ENCODE peak calls at places on chromosomes 7 and 10, in four cellular contexts. F is pancreas, L is IMR-90, Z is tibial artery. C is an unnamed sample.

GRCh38 chr10:13272164-13272571 is 27.7 kb downstream of the PHYH start:
- DNase-seq in F (no peak), L (peak), Z (peak), C (peak)

GRCh38 chr10:4243651-4244050 is 458.6 kb upstream of the KLF6 start:
- DNase-seq in F (no peak), L (peak), Z (peak), C (peak)

GRCh38 chr10:88064608-88065383 is 201.4 kb downstream of the PTEN start:
- DNase-seq in F (no peak), L (peak), Z (peak), C (peak)

GRCh38 chr10:62456611-62457101 is 82.5 kb downstream of the ZNF365 start:
- DNase-seq in F (no peak), L (peak), Z (no peak), C (no peak)

GRCh38 chr10:95605163-95605562 is 44.0 kb upstream of the SORBS1 start:
- DNase-seq in F (no peak), L (no peak), Z (peak), C (peak)

GRCh38 chr10:31479752-31480151 is 160.7 kb downstream of the ZEB1 start:
- DNase-seq in F (no peak), L (peak), Z (no peak), C (peak)

GRCh38 chr10:7853892-7854289 is 35.6 kb downstream of the TAF3 start:
- DNase-seq in F (no peak), L (no peak), Z (no peak), C (no peak)

GRCh38 chr7:16135628-16136027 is 285.7 kb downstream of the CRPPA start:
- DNase-seq in F (no peak), L (no peak), Z (no peak), C (no peak)

GRCh38 chr10:117174439-117175214 is 22.7 kb upstream of the KCNK18 start:
- DNase-seq in F (peak), L (peak), Z (peak), C (peak)

GRCh38 chr7:94671444-94672235 is 15.7 kb upstream of the SGCE start:
- DNase-seq in F (no peak), L (no peak), Z (no peak), C (no peak)

GRCh38 chr10:11162828-11163599 is 145.3 kb downstream of the CELF2 start:
- DNase-seq in F (peak), L (no peak), Z (peak), C (peak)

GRCh38 chr7:129607471-129608120 is 3.9 kb upstream of the NRF1 start:
- DNase-seq in F (no peak), L (no peak), Z (no peak), C (peak)

GRCh38 chr7:79281406-79281805 is 172.1 kb downstream of the MAGI2 start:
- DNase-seq in F (no peak), L (no peak), Z (no peak), C (peak)

GRCh38 chr10:14624600-14624999 is 150.1 kb downstream of the FAM107B start:
- DNase-seq in F (no peak), L (no peak), Z (no peak), C (no peak)

GRCh38 chr10:109676703-109677102 is 246.6 kb downstream of the XPNPEP1 start:
- DNase-seq in F (no peak), L (no peak), Z (no peak), C (no peak)

GRCh38 chr7:2210551-2211258 is 22.0 kb downstream of the MAD1L1 start:
- DNase-seq in F (no peak), L (no peak), Z (no peak), C (no peak)

GRCh38 chr10:95755511-95756004 is 405 bp upstream of the ENTPD1 start:
- DNase-seq in F (peak), L (no peak), Z (peak), C (peak)

GRCh38 chr7:135763261-135763660 is 14.6 kb upstream of the FAM180A start:
- DNase-seq in F (no peak), L (peak), Z (no peak), C (no peak)

GRCh38 chr7:127807340-127807739 is 155.3 kb downstream of the SND1 start:
- DNase-seq in F (no peak), L (no peak), Z (no peak), C (no peak)

GRCh38 chr10:116742367-116743265 is at the start of gene HSPA12A:
- DNase-seq in F (peak), L (peak), Z (peak), C (peak)

GRCh38 chr7:149690688-149691446 is 82.5 kb downstream of the ZNF467 start:
- DNase-seq in F (no peak), L (peak), Z (no peak), C (peak)

GRCh38 chr7:105084581-105084980 is 70.6 kb downstream of the KMT2E start:
- DNase-seq in F (no peak), L (no peak), Z (no peak), C (no peak)

GRCh38 chr7:70178787-70179186 is 580.5 kb downstream of the AUTS2 start:
- DNase-seq in F (no peak), L (no peak), Z (no peak), C (no peak)

GRCh38 chr10:15436696-15437095 is 65.6 kb upstream of the FAM171A1 start:
- DNase-seq in F (no peak), L (peak), Z (no peak), C (peak)

GRCh38 chr7:131480384-131481315 is 75.8 kb downstream of the PODXL start:
- DNase-seq in F (no peak), L (no peak), Z (no peak), C (peak)

GRCh38 chr10:91493313-91493712 is 83.2 kb downstream of the HECTD2 start:
- DNase-seq in F (no peak), L (peak), Z (no peak), C (peak)

GRCh38 chr7:151743481-151743983 is 133.4 kb downstream of the PRKAG2 start:
- DNase-seq in F (no peak), L (no peak), Z (peak), C (no peak)

GRCh38 chr10:49268185-49268584 is 30.8 kb upstream of the C10orf71 start:
- DNase-seq in F (no peak), L (no peak), Z (no peak), C (no peak)

GRCh38 chr7:2444476-2444875 is 31.7 kb downstream of the GRIFIN start:
- DNase-seq in F (no peak), L (peak), Z (peak), C (peak)

GRCh38 chr10:48442090-48442808 is 135.8 kb downstream of the MAPK8 start:
- DNase-seq in F (no peak), L (no peak), Z (no peak), C (no peak)

GRCh38 chr10:90088008-90088322 is 386.6 kb downstream of the KIF20B start:
- DNase-seq in F (no peak), L (no peak), Z (no peak), C (no peak)

GRCh38 chr10:67140641-67141040 is 214.8 kb downstream of the LRRTM3 start:
- DNase-seq in F (no peak), L (no peak), Z (no peak), C (no peak)

GRCh38 chr10:86350897-86351296 is 15.7 kb downstream of the GRID1 start:
- DNase-seq in F (no peak), L (no peak), Z (no peak), C (no peak)

GRCh38 chr7:11988186-11988585 is 156.2 kb upstream of the THSD7A start:
- DNase-seq in F (no peak), L (no peak), Z (no peak), C (no peak)

GRCh38 chr7:107779647-107780099 is 23.4 kb downstream of the SLC26A3 start:
- DNase-seq in F (no peak), L (no peak), Z (no peak), C (peak)

GRCh38 chr10:97854735-97855134 is 5.1 kb downstream of the GOLGA7B start:
- DNase-seq in F (no peak), L (no peak), Z (no peak), C (no peak)

GRCh38 chr10:120262857-120263547 is 194.0 kb upstream of the PLPP4 start:
- DNase-seq in F (no peak), L (no peak), Z (no peak), C (peak)

GRCh38 chr7:94294471-94295131 is 100.1 kb upstream of the COL1A2 start:
- DNase-seq in F (no peak), L (no peak), Z (no peak), C (no peak)

GRCh38 chr10:104043185-104043830 is 42.4 kb downstream of the COL17A1 start:
- DNase-seq in F (no peak), L (no peak), Z (no peak), C (peak)

GRCh38 chr10:29554660-29555059 is 80.1 kb downstream of the SVIL start:
- DNase-seq in F (no peak), L (peak), Z (no peak), C (peak)
- TF ChIP-seq CTCF in F (no peak), L (no peak), Z (no peak), C (peak)

GRCh38 chr7:101576993-101577392 is 52.1 kb downstream of the MYL10 start:
- DNase-seq in F (no peak), L (no peak), Z (no peak), C (no peak)
- TF ChIP-seq CTCF in F (no peak), L (no peak), Z (no peak), C (no peak)

DNA sequence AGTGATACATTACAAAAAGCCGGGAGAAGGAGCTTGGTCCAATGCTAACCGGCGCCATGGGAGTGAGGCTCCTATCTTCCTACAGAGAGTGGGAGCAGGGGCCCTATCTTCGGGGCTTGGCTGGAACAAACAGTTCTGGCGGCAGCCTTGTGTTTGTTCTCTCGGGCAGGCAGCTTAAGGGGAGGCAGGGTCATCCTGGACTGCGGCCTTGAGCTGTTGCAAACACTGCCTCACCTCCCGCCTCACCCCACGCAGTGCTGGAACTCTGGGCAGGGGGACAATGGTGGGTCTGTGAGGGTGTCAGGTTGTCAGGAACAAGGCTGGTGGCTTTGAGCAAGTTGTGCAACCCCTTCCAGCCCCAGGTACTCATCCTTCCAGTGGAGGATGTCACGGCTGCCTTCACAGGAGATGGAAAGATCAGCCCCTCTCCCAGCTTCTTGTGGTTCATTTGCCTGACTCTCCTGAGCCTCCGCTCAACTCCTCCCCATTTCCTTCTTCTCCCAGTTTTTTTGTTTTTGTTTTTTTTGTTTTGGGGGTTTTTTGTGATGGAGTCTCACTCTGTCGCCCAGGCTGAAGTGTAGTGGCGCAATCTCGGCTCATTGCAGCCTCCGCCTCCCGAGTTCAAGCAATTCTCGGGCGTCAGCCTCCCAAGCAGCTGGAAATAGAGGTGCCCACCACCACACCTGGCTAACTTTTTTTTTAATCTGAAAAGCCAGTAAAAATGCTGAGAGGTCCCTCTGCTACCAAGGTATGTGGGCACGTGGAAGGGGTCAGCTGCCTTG is 57.4 kb downstream of the SPOCK2 start:
- DNase-seq in F (peak), L (no peak), Z (no peak), C (peak)
- TF ChIP-seq CTCF in F (no peak), L (no peak), Z (no peak), C (no peak)

GRCh38 chr10:106728232-106728631 is 436.3 kb downstream of the SORCS1 start:
- DNase-seq in F (no peak), L (no peak), Z (no peak), C (no peak)

GRCh38 chr10:106727170-106727569 is 437.3 kb downstream of the SORCS1 start:
- DNase-seq in F (no peak), L (no peak), Z (no peak), C (no peak)

GRCh38 chr10:106722524-106722923 is 442.0 kb downstream of the SORCS1 start:
- DNase-seq in F (no peak), L (no peak), Z (no peak), C (no peak)
- TF ChIP-seq CTCF in F (no peak), L (no peak), Z (no peak), C (no peak)

GRCh38 chr7:23462846-23463245 is 7.4 kb downstream of the IGF2BP3 start:
- DNase-seq in F (no peak), L (peak), Z (no peak), C (peak)
- TF ChIP-seq CTCF in F (no peak), L (peak), Z (peak), C (peak)

GRCh38 chr10:113322843-113323242 is 230.0 kb upstream of the HABP2 start:
- DNase-seq in F (peak), L (no peak), Z (peak), C (no peak)

GRCh38 chr10:113323985-113324384 is 228.9 kb upstream of the HABP2 start:
- DNase-seq in F (no peak), L (no peak), Z (no peak), C (no peak)

GRCh38 chr10:113329121-113329596 is 223.7 kb upstream of the HABP2 start:
- DNase-seq in F (no peak), L (peak), Z (no peak), C (peak)

GRCh38 chr10:113320980-113321379 is 231.9 kb upstream of the HABP2 start:
- DNase-seq in F (peak), L (no peak), Z (peak), C (no peak)

DNA sequence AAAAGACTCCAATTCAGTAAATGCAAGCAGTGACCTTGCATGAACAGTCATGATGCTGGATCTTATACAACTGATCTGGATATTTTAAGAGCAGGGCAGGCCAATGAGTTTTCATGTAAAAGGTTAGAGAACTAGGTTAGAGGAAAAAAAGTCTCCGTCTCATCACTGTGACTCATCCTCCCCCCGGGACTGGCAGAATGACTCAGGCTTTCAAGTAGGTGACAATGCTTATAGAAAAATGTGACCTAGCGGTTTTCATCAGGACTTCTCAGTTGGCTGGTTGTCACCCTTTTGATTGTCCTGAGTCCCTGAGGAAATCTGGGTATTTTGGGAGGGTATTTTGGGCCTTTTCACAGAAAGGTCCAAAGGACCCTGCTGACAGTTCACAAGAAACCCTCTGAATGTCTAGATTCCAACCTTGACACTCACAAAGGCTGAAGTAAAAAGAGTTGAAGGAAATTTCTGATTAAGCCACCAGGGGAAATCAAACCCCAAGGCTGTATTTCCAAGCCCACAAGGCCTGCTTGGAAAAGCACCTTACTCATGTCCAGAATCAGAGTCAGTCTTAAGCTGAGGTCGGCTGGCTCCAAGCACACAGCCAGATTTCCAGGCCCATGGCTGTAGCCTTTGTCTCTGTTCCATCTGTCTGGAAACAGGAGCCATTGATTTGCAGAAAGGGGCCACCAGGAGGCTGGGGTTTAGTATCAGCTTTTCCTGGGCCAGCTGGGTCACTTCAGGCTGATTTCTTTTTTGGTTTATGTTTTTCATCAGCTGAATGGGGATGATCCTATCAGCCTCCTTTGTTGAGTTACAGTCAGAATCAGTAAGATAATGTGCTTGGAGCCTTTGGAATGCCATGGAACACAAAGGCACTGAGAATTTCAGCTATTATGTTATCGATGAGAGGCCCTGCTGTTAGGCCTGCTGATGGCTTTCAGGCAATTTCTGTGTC is 226.4 kb upstream of the HABP2 start:
- DNase-seq in F (no peak), L (peak), Z (peak), C (peak)
- TF ChIP-seq CTCF in F (no peak), L (peak), Z (peak), C (peak)

GRCh38 chr7:954330-955238 is at the start of gene ADAP1:
- DNase-seq in F (no peak), L (peak), Z (no peak), C (peak)
- TF ChIP-seq CTCF in F (no peak), L (peak), Z (no peak), C (no peak)